ENCODE peak calls at places on chromosomes 11 and 22, in eight cellular contexts. One of them, this sample, is unnamed.
A peak's percentile ranks its signal among the peaks of the same experiment; 100 is the strongest.

GRCh38 chr11:35629914-35630313 is 11.7 kb downstream of the FJX1 start:
- DNase-seq in stimulated activated CD8-positive, alpha-beta memory T cell treated with anti-CD3 and anti-CD28 coated beads, Interleukin-4, amount 100 ng/mL, for 24 hours: no peak
- DNase-seq in hypothalamus: no peak
- DNase-seq in LHCN-M2: peak; percentile 99
- DNase-seq in Right ventricle myocardium superior: no peak
- DNase-seq in EL: peak; percentile 100
- DNase-seq in H7: no peak
- DNase-seq in NCI-H1092 treated with DMSO at 0.1 percent for 48 hours: no peak
- DNase-seq in this sample: no peak

GRCh38 chr11:64900263-64900678 is 16.7 kb downstream of the ATG2A start:
- DNase-seq in stimulated activated CD8-positive, alpha-beta memory T cell treated with anti-CD3 and anti-CD28 coated beads, Interleukin-4, amount 100 ng/mL, for 24 hours: no peak
- DNase-seq in hypothalamus: no peak
- DNase-seq in LHCN-M2: no peak
- DNase-seq in Right ventricle myocardium superior: no peak
- DNase-seq in EL: no peak
- DNase-seq in H7: peak; percentile 51
- DNase-seq in NCI-H1092 treated with DMSO at 0.1 percent for 48 hours: no peak
- DNase-seq in this sample: no peak

GRCh38 chr11:22165087-22165486 is 27.8 kb upstream of the ANO5 start:
- DNase-seq in stimulated activated CD8-positive, alpha-beta memory T cell treated with anti-CD3 and anti-CD28 coated beads, Interleukin-4, amount 100 ng/mL, for 24 hours: no peak
- DNase-seq in hypothalamus: no peak
- DNase-seq in LHCN-M2: no peak
- DNase-seq in Right ventricle myocardium superior: no peak
- DNase-seq in EL: no peak
- DNase-seq in H7: no peak
- DNase-seq in NCI-H1092 treated with DMSO at 0.1 percent for 48 hours: no peak
- DNase-seq in this sample: no peak

GRCh38 chr11:134001101-134001500 is 44.3 kb upstream of the IGSF9B start:
- DNase-seq in stimulated activated CD8-positive, alpha-beta memory T cell treated with anti-CD3 and anti-CD28 coated beads, Interleukin-4, amount 100 ng/mL, for 24 hours: no peak
- DNase-seq in hypothalamus: no peak
- DNase-seq in LHCN-M2: no peak
- DNase-seq in Right ventricle myocardium superior: no peak
- DNase-seq in EL: no peak
- DNase-seq in H7: no peak
- DNase-seq in NCI-H1092 treated with DMSO at 0.1 percent for 48 hours: no peak
- DNase-seq in this sample: no peak

GRCh38 chr11:64787526-64788320 is 9.4 kb upstream of the SF1 start:
- DNase-seq in stimulated activated CD8-positive, alpha-beta memory T cell treated with anti-CD3 and anti-CD28 coated beads, Interleukin-4, amount 100 ng/mL, for 24 hours: peak; percentile 37
- DNase-seq in hypothalamus: no peak
- DNase-seq in LHCN-M2: peak; percentile 36
- DNase-seq in Right ventricle myocardium superior: peak; percentile 74
- DNase-seq in EL: peak; percentile 38
- DNase-seq in H7: peak; percentile 93
- DNase-seq in NCI-H1092 treated with DMSO at 0.1 percent for 48 hours: no peak
- DNase-seq in this sample: peak; percentile 69

GRCh38 chr22:27032121-27032761 is 374.9 kb downstream of the MIAT start:
- DNase-seq in stimulated activated CD8-positive, alpha-beta memory T cell treated with anti-CD3 and anti-CD28 coated beads, Interleukin-4, amount 100 ng/mL, for 24 hours: no peak
- DNase-seq in hypothalamus: peak; percentile 17
- DNase-seq in LHCN-M2: peak; percentile 23
- DNase-seq in Right ventricle myocardium superior: peak; percentile 46
- DNase-seq in EL: no peak
- DNase-seq in H7: peak; percentile 86
- DNase-seq in NCI-H1092 treated with DMSO at 0.1 percent for 48 hours: peak; percentile 78
- DNase-seq in this sample: peak; percentile 77

GRCh38 chr11:110951041-110951440 is 238.8 kb upstream of the ARHGAP20 start:
- DNase-seq in stimulated activated CD8-positive, alpha-beta memory T cell treated with anti-CD3 and anti-CD28 coated beads, Interleukin-4, amount 100 ng/mL, for 24 hours: no peak
- DNase-seq in hypothalamus: no peak
- DNase-seq in LHCN-M2: no peak
- DNase-seq in Right ventricle myocardium superior: no peak
- DNase-seq in EL: no peak
- DNase-seq in H7: no peak
- DNase-seq in NCI-H1092 treated with DMSO at 0.1 percent for 48 hours: peak; percentile 89
- DNase-seq in this sample: no peak

GRCh38 chr11:27820249-27820648 is 120.0 kb upstream of the BDNF start:
- DNase-seq in stimulated activated CD8-positive, alpha-beta memory T cell treated with anti-CD3 and anti-CD28 coated beads, Interleukin-4, amount 100 ng/mL, for 24 hours: no peak
- DNase-seq in hypothalamus: no peak
- DNase-seq in LHCN-M2: no peak
- DNase-seq in Right ventricle myocardium superior: no peak
- DNase-seq in EL: peak; percentile 26
- DNase-seq in H7: no peak
- DNase-seq in NCI-H1092 treated with DMSO at 0.1 percent for 48 hours: no peak
- DNase-seq in this sample: no peak

GRCh38 chr11:116215471-116216113 is 557.2 kb downstream of the BUD13 start:
- DNase-seq in stimulated activated CD8-positive, alpha-beta memory T cell treated with anti-CD3 and anti-CD28 coated beads, Interleukin-4, amount 100 ng/mL, for 24 hours: no peak
- DNase-seq in hypothalamus: no peak
- DNase-seq in LHCN-M2: no peak
- DNase-seq in Right ventricle myocardium superior: no peak
- DNase-seq in EL: no peak
- DNase-seq in H7: peak; percentile 74
- DNase-seq in NCI-H1092 treated with DMSO at 0.1 percent for 48 hours: peak; percentile 24
- DNase-seq in this sample: no peak

GRCh38 chr11:69172674-69173073 is 16.9 kb downstream of the SMIM38 start:
- DNase-seq in stimulated activated CD8-positive, alpha-beta memory T cell treated with anti-CD3 and anti-CD28 coated beads, Interleukin-4, amount 100 ng/mL, for 24 hours: no peak
- DNase-seq in hypothalamus: no peak
- DNase-seq in LHCN-M2: peak; percentile 6
- DNase-seq in Right ventricle myocardium superior: no peak
- DNase-seq in EL: no peak
- DNase-seq in H7: no peak
- DNase-seq in NCI-H1092 treated with DMSO at 0.1 percent for 48 hours: no peak
- DNase-seq in this sample: no peak

GRCh38 chr11:2300936-2301630 is 635 bp downstream of the C11orf21 start:
- DNase-seq in stimulated activated CD8-positive, alpha-beta memory T cell treated with anti-CD3 and anti-CD28 coated beads, Interleukin-4, amount 100 ng/mL, for 24 hours: no peak
- DNase-seq in hypothalamus: no peak
- DNase-seq in LHCN-M2: no peak
- DNase-seq in Right ventricle myocardium superior: peak; percentile 56
- DNase-seq in EL: no peak
- DNase-seq in H7: peak; percentile 63
- DNase-seq in NCI-H1092 treated with DMSO at 0.1 percent for 48 hours: no peak
- DNase-seq in this sample: no peak

GRCh38 chr11:125410091-125410490 is 86.0 kb downstream of the FEZ1 start:
- DNase-seq in stimulated activated CD8-positive, alpha-beta memory T cell treated with anti-CD3 and anti-CD28 coated beads, Interleukin-4, amount 100 ng/mL, for 24 hours: no peak
- DNase-seq in hypothalamus: no peak
- DNase-seq in LHCN-M2: peak; percentile 51
- DNase-seq in Right ventricle myocardium superior: no peak
- DNase-seq in EL: peak; percentile 20
- DNase-seq in H7: peak; percentile 84
- DNase-seq in NCI-H1092 treated with DMSO at 0.1 percent for 48 hours: no peak
- DNase-seq in this sample: no peak

GRCh38 chr11:30889116-30889765 is 303.1 kb upstream of the MPPED2 start:
- DNase-seq in stimulated activated CD8-positive, alpha-beta memory T cell treated with anti-CD3 and anti-CD28 coated beads, Interleukin-4, amount 100 ng/mL, for 24 hours: no peak
- DNase-seq in hypothalamus: no peak
- DNase-seq in LHCN-M2: peak; percentile 81
- DNase-seq in Right ventricle myocardium superior: no peak
- DNase-seq in EL: no peak
- DNase-seq in H7: no peak
- DNase-seq in NCI-H1092 treated with DMSO at 0.1 percent for 48 hours: no peak
- DNase-seq in this sample: no peak

GRCh38 chr11:123072279-123072678 is 10.3 kb upstream of the HSPA8 start:
- DNase-seq in stimulated activated CD8-positive, alpha-beta memory T cell treated with anti-CD3 and anti-CD28 coated beads, Interleukin-4, amount 100 ng/mL, for 24 hours: no peak
- DNase-seq in hypothalamus: no peak
- DNase-seq in LHCN-M2: no peak
- DNase-seq in Right ventricle myocardium superior: no peak
- DNase-seq in EL: no peak
- DNase-seq in H7: no peak
- DNase-seq in NCI-H1092 treated with DMSO at 0.1 percent for 48 hours: no peak
- DNase-seq in this sample: no peak

GRCh38 chr11:79436911-79437273 is 3.9 kb downstream of the TENM4 start:
- DNase-seq in stimulated activated CD8-positive, alpha-beta memory T cell treated with anti-CD3 and anti-CD28 coated beads, Interleukin-4, amount 100 ng/mL, for 24 hours: no peak
- DNase-seq in hypothalamus: no peak
- DNase-seq in LHCN-M2: no peak
- DNase-seq in Right ventricle myocardium superior: no peak
- DNase-seq in EL: no peak
- DNase-seq in H7: peak; percentile 34
- DNase-seq in NCI-H1092 treated with DMSO at 0.1 percent for 48 hours: no peak
- DNase-seq in this sample: no peak

GRCh38 chr11:102204174-102204573 is 93.9 kb downstream of the YAP1 start:
- DNase-seq in stimulated activated CD8-positive, alpha-beta memory T cell treated with anti-CD3 and anti-CD28 coated beads, Interleukin-4, amount 100 ng/mL, for 24 hours: no peak
- DNase-seq in hypothalamus: no peak
- DNase-seq in LHCN-M2: peak; percentile 42
- DNase-seq in Right ventricle myocardium superior: no peak
- DNase-seq in EL: no peak
- DNase-seq in H7: no peak
- DNase-seq in NCI-H1092 treated with DMSO at 0.1 percent for 48 hours: no peak
- DNase-seq in this sample: no peak

GRCh38 chr11:64856382-64857227 is 12.2 kb upstream of the CDC42BPG start:
- DNase-seq in stimulated activated CD8-positive, alpha-beta memory T cell treated with anti-CD3 and anti-CD28 coated beads, Interleukin-4, amount 100 ng/mL, for 24 hours: peak; percentile 51
- DNase-seq in hypothalamus: no peak
- DNase-seq in LHCN-M2: peak; percentile 96
- DNase-seq in Right ventricle myocardium superior: peak; percentile 72
- DNase-seq in EL: peak; percentile 94
- DNase-seq in H7: no peak
- DNase-seq in NCI-H1092 treated with DMSO at 0.1 percent for 48 hours: no peak
- DNase-seq in this sample: peak; percentile 73

GRCh38 chr11:95556011-95556341 is 233.6 kb downstream of the FAM76B start:
- DNase-seq in stimulated activated CD8-positive, alpha-beta memory T cell treated with anti-CD3 and anti-CD28 coated beads, Interleukin-4, amount 100 ng/mL, for 24 hours: no peak
- DNase-seq in hypothalamus: no peak
- DNase-seq in LHCN-M2: no peak
- DNase-seq in Right ventricle myocardium superior: no peak
- DNase-seq in EL: no peak
- DNase-seq in H7: no peak
- DNase-seq in NCI-H1092 treated with DMSO at 0.1 percent for 48 hours: no peak
- DNase-seq in this sample: no peak

This sample was measured in head of caudate nucleus.